ENCODE peak calls at places on chromosome X, in seven cellular contexts. K is choroid plexus epithelial cell, J is fibroblast of mammary gland, H is HFF-Myc, O is hepatocyte, I is transverse colon, E is IMR-90. Y is an unnamed sample.

GRCh38 chrX:13876652-13877051 is 59.8 kb upstream of the GPM6B start:
- DNase-seq in K (no peak), J (peak; percentile 93), H (peak; percentile 21), O (no peak), I (no peak), E (peak; percentile 78), Y (no peak)

GRCh38 chrX:12058087-12058486 is 80.2 kb upstream of the FRMPD4 start:
- DNase-seq in K (no peak), J (no peak), H (no peak), O (no peak), I (no peak), E (no peak), Y (no peak)

GRCh38 chrX:101595739-101596419 is 21.9 kb downstream of the ARMCX6 start:
- DNase-seq in K (peak; percentile 85), J (peak; percentile 71), H (peak; percentile 33), O (peak; percentile 78), I (no peak), E (peak; percentile 75), Y (peak; percentile 69)

GRCh38 chrX:68823413-68824151 is 5.2 kb upstream of the EFNB1 start:
- DNase-seq in K (no peak), J (no peak), H (no peak), O (no peak), I (no peak), E (no peak), Y (no peak)

GRCh38 chrX:75547783-75548182 is 24.9 kb upstream of the ZDHHC15 start:
- DNase-seq in K (peak; percentile 1), J (no peak), H (no peak), O (peak; percentile 49), I (peak; percentile 15), E (no peak), Y (no peak)

GRCh38 chrX:49291615-49292337 is 11.7 kb upstream of the GAGE10 start:
- DNase-seq in K (peak; percentile 72), J (peak; percentile 62), H (peak; percentile 15), O (peak; percentile 65), I (peak; percentile 66), E (peak; percentile 45), Y (peak; percentile 60)

GRCh38 chrX:154374361-154375155 is at the start of gene FLNA:
- DNase-seq in K (no peak), J (no peak), H (no peak), O (peak; percentile 57), I (peak; percentile 58), E (no peak), Y (no peak)

GRCh38 chrX:10190367-10190766 is 33.6 kb downstream of the CLCN4 start:
- DNase-seq in K (peak; percentile 87), J (peak; percentile 79), H (peak; percentile 35), O (peak; percentile 61), I (peak; percentile 27), E (peak; percentile 83), Y (no peak)

GRCh38 chrX:703466-704210 is 73.0 kb downstream of the SHOX start:
- DNase-seq in K (peak; percentile 17), J (no peak), H (no peak), O (no peak), I (no peak), E (no peak), Y (no peak)

GRCh38 chrX:8273451-8273894 is 102.4 kb upstream of the VCX2 start:
- DNase-seq in K (peak; percentile 21), J (no peak), H (no peak), O (no peak), I (no peak), E (no peak), Y (no peak)

GRCh38 chrX:18598413-18598812 is 73.5 kb downstream of the RS1 start:
- DNase-seq in K (peak; percentile 7), J (no peak), H (no peak), O (no peak), I (no peak), E (peak; percentile 20), Y (no peak)

GRCh38 chrX:12721042-12721441 is 70.2 kb upstream of the PRPS2 start:
- DNase-seq in K (no peak), J (no peak), H (no peak), O (peak; percentile 15), I (no peak), E (no peak), Y (no peak)

GRCh38 chrX:77953300-77953699 is 16.1 kb downstream of the PGAM4 start:
- DNase-seq in K (peak; percentile 10), J (no peak), H (no peak), O (no peak), I (no peak), E (peak; percentile 3), Y (no peak)

GRCh38 chrX:76454456-76454927 is 27.0 kb downstream of the MAGEE1 start:
- DNase-seq in K (peak; percentile 17), J (peak; percentile 22), H (no peak), O (peak; percentile 20), I (no peak), E (peak; percentile 9), Y (peak; percentile 2)

GRCh38 chrX:38458071-38458470 is 103.3 kb upstream of the TSPAN7 start:
- DNase-seq in K (peak; percentile 7), J (peak; percentile 3), H (no peak), O (peak; percentile 8), I (no peak), E (no peak), Y (no peak)

GRCh38 chrX:68659385-68659784 is 11.9 kb downstream of the STARD8 start:
- DNase-seq in K (peak; percentile 33), J (no peak), H (no peak), O (no peak), I (no peak), E (no peak), Y (no peak)

GRCh38 chrX:95346854-95347253 is 1337.8 kb upstream of the DIAPH2 start:
- DNase-seq in K (peak; percentile 3), J (peak; percentile 19), H (no peak), O (no peak), I (no peak), E (peak; percentile 5), Y (no peak)

GRCh38 chrX:53281321-53281822 is at the start of gene IQSEC2:
- DNase-seq in K (peak; percentile 83), J (peak; percentile 81), H (no peak), O (peak; percentile 80), I (peak; percentile 89), E (peak; percentile 77), Y (no peak)

GRCh38 chrX:101744085-101744484 is 84.4 kb upstream of the ARMCX2 start:
- DNase-seq in K (peak; percentile 37), J (peak; percentile 22), H (no peak), O (no peak), I (no peak), E (no peak), Y (no peak)

GRCh38 chrX:41666251-41666650 is 22.5 kb upstream of the GPR34 start:
- DNase-seq in K (peak; percentile 45), J (peak; percentile 17), H (no peak), O (no peak), I (no peak), E (peak; percentile 36), Y (no peak)

GRCh38 chrX:31449064-31449463 is 377.2 kb upstream of the FTHL17 start:
- DNase-seq in K (no peak), J (no peak), H (no peak), O (no peak), I (no peak), E (no peak), Y (no peak)

GRCh38 chrX:71215335-71215912 is 7.6 kb upstream of the GJB1 start:
- DNase-seq in K (no peak), J (no peak), H (no peak), O (no peak), I (no peak), E (no peak), Y (no peak)

GRCh38 chrX:101617211-101618191 is at the start of gene ARMCX6:
- DNase-seq in K (peak; percentile 72), J (peak; percentile 74), H (peak; percentile 24), O (peak; percentile 89), I (peak; percentile 80), E (peak; percentile 77), Y (peak; percentile 76)

DNA sequence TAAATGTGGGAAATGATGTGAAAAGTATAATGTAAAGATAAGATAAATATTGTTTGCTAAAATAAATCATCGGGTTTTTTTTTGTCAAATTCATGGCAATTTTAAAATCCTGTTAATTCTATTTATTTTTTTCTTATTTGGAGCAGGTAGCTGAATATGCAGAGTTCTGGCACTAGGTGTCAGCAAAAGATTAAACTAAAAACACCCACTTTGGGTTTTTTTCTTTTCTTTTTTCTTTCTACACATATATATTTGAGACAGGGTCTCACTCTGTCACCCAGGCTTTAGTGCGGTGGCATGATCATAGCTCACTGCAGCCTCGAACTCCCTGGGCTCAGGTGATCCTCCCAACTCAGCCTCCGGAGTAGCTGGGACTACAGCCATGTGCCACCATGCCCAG is 6.9 kb upstream of the RAP2C start:
- DNase-seq in K (peak; percentile 44), J (peak; percentile 27), H (no peak), O (no peak), I (no peak), E (peak; percentile 15), Y (no peak)
- TF ChIP-seq CTCF in K (peak; percentile 49), J (peak; percentile 41), H (peak; percentile 7), O (peak; percentile 53), I (peak; percentile 22), E (peak; percentile 55), Y (peak; percentile 3)

DNA sequence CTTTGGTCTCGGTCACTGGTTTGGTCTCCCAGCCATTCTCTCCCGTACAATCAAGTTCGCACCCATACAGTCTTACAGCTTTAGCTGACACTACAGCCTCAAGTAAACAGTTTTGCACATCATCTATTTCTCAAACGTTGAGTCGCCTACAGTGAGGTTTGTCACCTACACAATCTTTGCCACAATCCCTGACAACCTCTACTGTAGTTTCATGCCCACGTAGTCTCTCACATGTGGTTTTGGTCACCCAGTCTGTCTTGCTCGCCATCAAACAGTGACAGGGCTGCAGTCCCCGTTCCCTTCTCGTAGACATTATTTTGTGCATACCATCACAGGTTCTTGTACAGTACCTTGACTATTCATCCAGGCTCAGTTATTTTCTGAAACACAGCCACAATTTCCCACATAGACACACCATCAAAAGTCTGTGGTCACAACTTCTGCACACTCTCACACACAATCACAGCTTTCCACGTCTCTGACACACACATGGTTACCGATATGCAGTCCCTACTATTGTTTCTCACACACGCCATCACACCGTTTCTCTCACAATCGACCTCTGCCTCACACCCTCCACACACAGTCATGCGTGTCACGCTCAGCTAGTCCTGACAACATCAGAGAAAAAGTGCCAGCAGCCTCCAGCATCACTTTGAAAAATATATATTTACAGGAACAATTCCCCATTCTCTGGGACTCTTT is 5.3 kb upstream of the CFP start:
- DNase-seq in K (no peak), J (no peak), H (no peak), O (no peak), I (no peak), E (no peak), Y (no peak)
- TF ChIP-seq CTCF in K (no peak), J (no peak), H (no peak), O (no peak), I (no peak), E (no peak), Y (no peak)

GRCh38 chrX:108292053-108292452 is 146.2 kb downstream of the COL4A6 start:
- DNase-seq in K (no peak), J (no peak), H (no peak), O (no peak), I (no peak), E (no peak), Y (no peak)
- TF ChIP-seq CTCF in K (no peak), J (no peak), H (no peak), O (no peak), I (no peak), E (no peak), Y (no peak)

DNA sequence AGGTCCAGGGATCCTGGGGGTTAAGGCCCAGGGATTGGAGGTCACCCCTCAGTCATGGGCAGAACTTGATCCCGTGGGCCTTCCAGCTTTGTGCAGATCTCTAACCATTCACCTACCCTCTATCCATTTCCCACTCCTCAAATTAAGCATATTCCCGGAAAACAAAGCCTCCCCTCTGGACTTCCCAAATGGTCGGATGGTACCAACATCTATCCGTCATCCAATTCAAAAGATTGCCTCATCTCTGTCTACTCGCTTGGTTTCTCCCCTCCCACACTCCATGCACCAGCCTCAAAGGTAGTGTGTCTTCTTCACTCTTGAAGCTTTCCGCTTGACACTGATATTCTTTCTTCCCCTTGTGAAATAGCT is 473 bp upstream of the BCLAF3 start:
- DNase-seq in K (no peak), J (no peak), H (no peak), O (no peak), I (no peak), E (no peak), Y (no peak)
- TF ChIP-seq CTCF in K (peak; percentile 0), J (no peak), H (no peak), O (no peak), I (no peak), E (no peak), Y (no peak)

Y was measured in GM13976.